ENCODE peak calls at places on chromosomes 1 and 21, in four cellular contexts. C, N, Q and K are unnamed samples.

GRCh38 chr1:244603498-244603897 is 49.4 kb upstream of the DESI2 start:
- DNase-seq in Q (peak), N (no peak), C (no peak), K (no peak)

GRCh38 chr1:93993731-93994130 is 84.5 kb upstream of the GCLM start:
- DNase-seq in C (no peak), Q (no peak), N (no peak), K (no peak)

GRCh38 chr21:37047079-37047478 is 25.8 kb downstream of the PIGP start:
- DNase-seq in C (no peak), N (no peak), Q (no peak), K (no peak)

GRCh38 chr1:91201174-91201573 is 179.3 kb upstream of the ZNF644 start:
- DNase-seq in Q (no peak), C (no peak), N (no peak), K (no peak)

GRCh38 chr1:245686006-245686405 is 531.2 kb downstream of the KIF26B start:
- DNase-seq in Q (no peak), N (no peak), C (no peak), K (no peak)

GRCh38 chr1:73205294-73205973 is 923.1 kb upstream of the NEGR1 start:
- DNase-seq in Q (no peak), N (no peak), C (no peak), K (no peak)

GRCh38 chr1:160204526-160205241 is 500 bp upstream of the PEA15 start:
- DNase-seq in N (no peak), C (no peak), Q (no peak), K (no peak)

GRCh38 chr1:62593825-62594394 is 3.4 kb upstream of the ANGPTL3 start:
- DNase-seq in C (no peak), Q (no peak), N (no peak), K (no peak)

GRCh38 chr1:197619008-197619640 is 156.2 kb downstream of the DENND1B start:
- DNase-seq in Q (peak), C (no peak), N (no peak), K (no peak)

GRCh38 chr1:229863651-229864545 is 203.1 kb upstream of the GALNT2 start:
- DNase-seq in Q (no peak), N (no peak), C (no peak), K (peak)

GRCh38 chr1:247437551-247438535 is 20.1 kb downstream of the OR2B11 start:
- DNase-seq in C (no peak), N (no peak), Q (no peak), K (no peak)

GRCh38 chr1:245183429-245183828 is 28.6 kb downstream of the KIF26B start:
- DNase-seq in N (no peak), C (no peak), Q (no peak), K (no peak)